ENCODE peak calls at places on chromosomes 1 and 21, in ten cellular contexts. One of them, this sample, is unnamed.

GRCh38 chr1:71921935-71922559 is 360.3 kb downstream of the NEGR1 start:
- DNase-seq in body of pancreas: no peak
- DNase-seq in hepatic stellate cell: no peak
- DNase-seq in EL: no peak
- DNase-seq in SHP77: no peak
- DNase-seq in left ventricle myocardium inferior: no peak
- DNase-seq in NCI-H1417: no peak
- DNase-seq in naive thymus-derived CD8-positive, alpha-beta T cell: no peak
- DNase-seq in stimulated activated CD8-positive, alpha-beta memory T cell treated with anti-CD3 and anti-CD28 coated beads, Interleukin-4, amount 100 ng/mL, for 24 hours: no peak
- DNase-seq in BJ: no peak
- DNase-seq in this sample: no peak

GRCh38 chr1:91684599-91685196 is 184.0 kb downstream of the CDC7 start:
- DNase-seq in hepatic stellate cell: no peak
- DNase-seq in stimulated activated CD8-positive, alpha-beta memory T cell treated with anti-CD3 and anti-CD28 coated beads, Interleukin-4, amount 100 ng/mL, for 24 hours: no peak
- DNase-seq in BJ: no peak
- DNase-seq in naive thymus-derived CD8-positive, alpha-beta T cell: no peak
- DNase-seq in NCI-H1417: no peak
- DNase-seq in SHP77: no peak
- DNase-seq in body of pancreas: no peak
- DNase-seq in EL: no peak
- DNase-seq in left ventricle myocardium inferior: no peak
- DNase-seq in this sample: no peak

GRCh38 chr1:226635456-226635941 is 86.9 kb downstream of the STUM start:
- DNase-seq in stimulated activated CD8-positive, alpha-beta memory T cell treated with anti-CD3 and anti-CD28 coated beads, Interleukin-4, amount 100 ng/mL, for 24 hours: no peak
- DNase-seq in NCI-H1417: no peak
- DNase-seq in EL: no peak
- DNase-seq in SHP77: no peak
- DNase-seq in hepatic stellate cell: no peak
- DNase-seq in body of pancreas: no peak
- DNase-seq in naive thymus-derived CD8-positive, alpha-beta T cell: peak; percentile 66
- DNase-seq in BJ: no peak
- DNase-seq in left ventricle myocardium inferior: no peak
- DNase-seq in this sample: peak; percentile 68

GRCh38 chr1:219529116-219529515 is 83.8 kb downstream of the ZC3H11B start:
- DNase-seq in naive thymus-derived CD8-positive, alpha-beta T cell: no peak
- DNase-seq in body of pancreas: no peak
- DNase-seq in SHP77: no peak
- DNase-seq in BJ: no peak
- DNase-seq in hepatic stellate cell: no peak
- DNase-seq in NCI-H1417: no peak
- DNase-seq in stimulated activated CD8-positive, alpha-beta memory T cell treated with anti-CD3 and anti-CD28 coated beads, Interleukin-4, amount 100 ng/mL, for 24 hours: no peak
- DNase-seq in EL: no peak
- DNase-seq in left ventricle myocardium inferior: no peak
- DNase-seq in this sample: no peak

GRCh38 chr21:18369115-18369514 is 34.5 kb downstream of the TMPRSS15 start:
- DNase-seq in NCI-H1417: peak; percentile 9
- DNase-seq in SHP77: no peak
- DNase-seq in BJ: no peak
- DNase-seq in naive thymus-derived CD8-positive, alpha-beta T cell: no peak
- DNase-seq in left ventricle myocardium inferior: no peak
- DNase-seq in EL: no peak
- DNase-seq in stimulated activated CD8-positive, alpha-beta memory T cell treated with anti-CD3 and anti-CD28 coated beads, Interleukin-4, amount 100 ng/mL, for 24 hours: no peak
- DNase-seq in hepatic stellate cell: no peak
- DNase-seq in body of pancreas: no peak
- DNase-seq in this sample: no peak

GRCh38 chr1:151916959-151917358 is 7.6 kb upstream of the THEM4 start:
- DNase-seq in NCI-H1417: no peak
- DNase-seq in BJ: no peak
- DNase-seq in SHP77: no peak
- DNase-seq in left ventricle myocardium inferior: no peak
- DNase-seq in hepatic stellate cell: no peak
- DNase-seq in EL: no peak
- DNase-seq in body of pancreas: no peak
- DNase-seq in stimulated activated CD8-positive, alpha-beta memory T cell treated with anti-CD3 and anti-CD28 coated beads, Interleukin-4, amount 100 ng/mL, for 24 hours: no peak
- DNase-seq in naive thymus-derived CD8-positive, alpha-beta T cell: no peak
- DNase-seq in this sample: no peak

GRCh38 chr1:214354440-214355148 is 73.6 kb downstream of the SMYD2 start:
- DNase-seq in stimulated activated CD8-positive, alpha-beta memory T cell treated with anti-CD3 and anti-CD28 coated beads, Interleukin-4, amount 100 ng/mL, for 24 hours: no peak
- DNase-seq in left ventricle myocardium inferior: no peak
- DNase-seq in body of pancreas: no peak
- DNase-seq in hepatic stellate cell: no peak
- DNase-seq in naive thymus-derived CD8-positive, alpha-beta T cell: no peak
- DNase-seq in NCI-H1417: no peak
- DNase-seq in BJ: no peak
- DNase-seq in SHP77: no peak
- DNase-seq in EL: no peak
- DNase-seq in this sample: no peak

GRCh38 chr1:206797534-206798383 is 25.5 kb upstream of the IL10 start:
- DNase-seq in left ventricle myocardium inferior: no peak
- DNase-seq in stimulated activated CD8-positive, alpha-beta memory T cell treated with anti-CD3 and anti-CD28 coated beads, Interleukin-4, amount 100 ng/mL, for 24 hours: no peak
- DNase-seq in hepatic stellate cell: no peak
- DNase-seq in SHP77: peak; percentile 3
- DNase-seq in naive thymus-derived CD8-positive, alpha-beta T cell: no peak
- DNase-seq in body of pancreas: peak; percentile 87
- DNase-seq in NCI-H1417: no peak
- DNase-seq in EL: no peak
- DNase-seq in BJ: no peak
- DNase-seq in this sample: no peak

GRCh38 chr1:204842892-204843291 is 27.8 kb upstream of the NFASC start:
- DNase-seq in NCI-H1417: peak; percentile 60
- DNase-seq in hepatic stellate cell: no peak
- DNase-seq in left ventricle myocardium inferior: no peak
- DNase-seq in SHP77: peak; percentile 86
- DNase-seq in EL: peak; percentile 19
- DNase-seq in BJ: no peak
- DNase-seq in naive thymus-derived CD8-positive, alpha-beta T cell: no peak
- DNase-seq in body of pancreas: no peak
- DNase-seq in stimulated activated CD8-positive, alpha-beta memory T cell treated with anti-CD3 and anti-CD28 coated beads, Interleukin-4, amount 100 ng/mL, for 24 hours: no peak
- DNase-seq in this sample: no peak

GRCh38 chr1:246320286-246320685 is 186.8 kb downstream of the SMYD3 start:
- DNase-seq in BJ: no peak
- DNase-seq in stimulated activated CD8-positive, alpha-beta memory T cell treated with anti-CD3 and anti-CD28 coated beads, Interleukin-4, amount 100 ng/mL, for 24 hours: no peak
- DNase-seq in NCI-H1417: no peak
- DNase-seq in body of pancreas: no peak
- DNase-seq in hepatic stellate cell: no peak
- DNase-seq in SHP77: no peak
- DNase-seq in naive thymus-derived CD8-positive, alpha-beta T cell: no peak
- DNase-seq in left ventricle myocardium inferior: no peak
- DNase-seq in EL: no peak
- DNase-seq in this sample: no peak

GRCh38 chr1:8702121-8702520 is 115.3 kb downstream of the RERE start:
- DNase-seq in NCI-H1417: peak; percentile 33
- DNase-seq in BJ: no peak
- DNase-seq in stimulated activated CD8-positive, alpha-beta memory T cell treated with anti-CD3 and anti-CD28 coated beads, Interleukin-4, amount 100 ng/mL, for 24 hours: no peak
- DNase-seq in hepatic stellate cell: no peak
- DNase-seq in body of pancreas: peak; percentile 81
- DNase-seq in naive thymus-derived CD8-positive, alpha-beta T cell: no peak
- DNase-seq in left ventricle myocardium inferior: no peak
- DNase-seq in EL: peak; percentile 35
- DNase-seq in SHP77: peak; percentile 40
- DNase-seq in this sample: no peak

GRCh38 chr1:82086739-82087138 is 286.0 kb downstream of the ADGRL2 start:
- DNase-seq in EL: peak; percentile 27
- DNase-seq in stimulated activated CD8-positive, alpha-beta memory T cell treated with anti-CD3 and anti-CD28 coated beads, Interleukin-4, amount 100 ng/mL, for 24 hours: no peak
- DNase-seq in BJ: peak; percentile 0
- DNase-seq in hepatic stellate cell: peak; percentile 2
- DNase-seq in left ventricle myocardium inferior: no peak
- DNase-seq in body of pancreas: no peak
- DNase-seq in NCI-H1417: no peak
- DNase-seq in naive thymus-derived CD8-positive, alpha-beta T cell: no peak
- DNase-seq in SHP77: no peak
- DNase-seq in this sample: no peak

GRCh38 chr1:178021955-178022354 is 52.1 kb upstream of the SEC16B start:
- DNase-seq in hepatic stellate cell: no peak
- DNase-seq in naive thymus-derived CD8-positive, alpha-beta T cell: no peak
- DNase-seq in NCI-H1417: no peak
- DNase-seq in body of pancreas: no peak
- DNase-seq in BJ: no peak
- DNase-seq in stimulated activated CD8-positive, alpha-beta memory T cell treated with anti-CD3 and anti-CD28 coated beads, Interleukin-4, amount 100 ng/mL, for 24 hours: no peak
- DNase-seq in EL: no peak
- DNase-seq in SHP77: no peak
- DNase-seq in left ventricle myocardium inferior: no peak
- DNase-seq in this sample: no peak

GRCh38 chr1:24905355-24905978 is 24.6 kb downstream of the RUNX3 start:
- DNase-seq in SHP77: no peak
- DNase-seq in NCI-H1417: no peak
- DNase-seq in stimulated activated CD8-positive, alpha-beta memory T cell treated with anti-CD3 and anti-CD28 coated beads, Interleukin-4, amount 100 ng/mL, for 24 hours: no peak
- DNase-seq in naive thymus-derived CD8-positive, alpha-beta T cell: no peak
- DNase-seq in left ventricle myocardium inferior: no peak
- DNase-seq in hepatic stellate cell: no peak
- DNase-seq in BJ: no peak
- DNase-seq in body of pancreas: no peak
- DNase-seq in EL: no peak
- DNase-seq in this sample: peak; percentile 46

This sample was measured in coronary artery.